ENCODE peak calls at places on chromosome 22, in five cellular contexts. F, L, S, C and Y are unnamed samples. For H3K36me3 and H3K4me1, the result is how much of the 10 kb centered on the place peaks cover.

GRCh38 chr22:49153921-49154320 is 673.8 kb downstream of the BRD1 start:
- DNase-seq in F (no peak), L (no peak), S (no peak), C (no peak), Y (no peak)

GRCh38 chr22:24550028-24550901 is 4.7 kb downstream of the GUCD1 start:
- DNase-seq in F (no peak), L (no peak), S (peak), C (no peak), Y (peak)

GRCh38 chr22:21681566-21682370 is 16.0 kb downstream of the PPIL2 start:
- DNase-seq in F (no peak), L (peak), S (no peak), C (no peak), Y (no peak)

GRCh38 chr22:37189011-37189466 is 992 bp upstream of the C1QTNF6 start:
- DNase-seq in F (no peak), L (peak), S (no peak), C (no peak), Y (no peak)

GRCh38 chr22:37218399-37218770 is 6.1 kb upstream of the SSTR3 start:
- DNase-seq in F (no peak), L (no peak), S (no peak), C (no peak), Y (no peak)

GRCh38 chr22:20970939-20971657 is 4.0 kb downstream of the AIFM3 start:
- DNase-seq in F (no peak), L (no peak), S (no peak), C (no peak), Y (no peak)

GRCh38 chr22:25120093-25120561 is 79.5 kb upstream of the CRYBB3 start:
- DNase-seq in F (no peak), L (peak), S (peak), C (peak), Y (peak)

GRCh38 chr22:19540394-19540793 is 16.2 kb upstream of the CLDN5 start:
- DNase-seq in F (no peak), L (no peak), S (no peak), C (no peak), Y (no peak)

GRCh38 chr22:27213291-27213690 is 555.9 kb downstream of the MIAT start:
- DNase-seq in F (no peak), L (no peak), S (no peak), C (no peak), Y (no peak)

GRCh38 chr22:28963362-28963761 is 80.0 kb downstream of the ZNRF3 start:
- DNase-seq in F (no peak), L (no peak), S (no peak), C (no peak), Y (no peak)

GRCh38 chr22:49328076-49328475 is 499.6 kb downstream of the BRD1 start:
- DNase-seq in F (no peak), L (no peak), S (peak), C (peak), Y (no peak)

GRCh38 chr22:25380141-25380747 is 160.8 kb downstream of the CRYBB2 start:
- DNase-seq in F (no peak), L (no peak), S (no peak), C (no peak), Y (peak)

GRCh38 chr22:47967841-47968240 is 1205.4 kb downstream of the TBC1D22A start:
- DNase-seq in F (no peak), L (no peak), S (no peak), C (no peak), Y (no peak)

GRCh38 chr22:35835267-35835997 is 117.8 kb downstream of the APOL5 start:
- DNase-seq in F (no peak), L (peak), S (no peak), C (no peak), Y (no peak)

GRCh38 chr22:35315141-35315854 is 15.6 kb downstream of the TOM1 start:
- DNase-seq in F (no peak), L (no peak), S (no peak), C (peak), Y (no peak)

GRCh38 chr22:36377022-36377631 is 10.6 kb downstream of the MYH9 start:
- DNase-seq in F (no peak), L (no peak), S (no peak), C (no peak), Y (peak)

GRCh38 chr22:28346308-28346707 is 333.3 kb downstream of the TTC28 start:
- DNase-seq in F (no peak), L (no peak), S (no peak), C (no peak), Y (no peak)

GRCh38 chr22:21837184-21837979 is 30.1 kb downstream of the MAPK1 start:
- DNase-seq in F (no peak), L (peak), S (no peak), C (no peak), Y (no peak)

GRCh38 chr22:33325232-33326004 is 267.2 kb upstream of the SYN3 start:
- DNase-seq in F (no peak), L (no peak), S (no peak), C (no peak), Y (no peak)

GRCh38 chr22:44752285-44753188 is at the start of gene ARHGAP8:
- DNase-seq in F (no peak), L (peak), S (peak), C (no peak), Y (peak)

GRCh38 chr22:20324139-20324516 is 4.3 kb upstream of the DGCR6L start:
- DNase-seq in F (no peak), L (peak), S (peak), C (no peak), Y (no peak)

GRCh38 chr22:26658671-26659478 is 1.5 kb downstream of the MIAT start:
- DNase-seq in F (peak), L (peak), S (peak), C (peak), Y (peak)

GRCh38 chr22:27982106-27982505 is 63.0 kb upstream of the PITPNB start:
- DNase-seq in F (no peak), L (no peak), S (peak), C (no peak), Y (no peak)

GRCh38 chr22:48181168-48181955 is 1418.9 kb downstream of the TBC1D22A start:
- DNase-seq in F (no peak), L (no peak), S (no peak), C (no peak), Y (no peak)

GRCh38 chr22:25508761-25509321 is 55.6 kb upstream of the GRK3 start:
- DNase-seq in F (no peak), L (no peak), S (no peak), C (no peak), Y (no peak)

GRCh38 chr22:26956346-26956745 is 299.0 kb downstream of the MIAT start:
- DNase-seq in F (no peak), L (no peak), S (no peak), C (no peak), Y (no peak)

GRCh38 chr22:42926034-42926433 is 69.0 kb upstream of the ARFGAP3 start:
- DNase-seq in F (no peak), L (peak), S (peak), C (no peak), Y (no peak)
- H3K27ac ChIP-seq in F (peak), L (no peak), S (peak), C (peak), Y (no peak)

GRCh38 chr22:38485783-38486182 is 17.9 kb downstream of the KDELR3 start:
- DNase-seq in F (no peak), L (no peak), S (no peak), C (no peak), Y (no peak)
- H3K36me3 ChIP-seq in F (half or more), L (half or more), S (half or more), C (under half), Y (half or more)

DNA sequence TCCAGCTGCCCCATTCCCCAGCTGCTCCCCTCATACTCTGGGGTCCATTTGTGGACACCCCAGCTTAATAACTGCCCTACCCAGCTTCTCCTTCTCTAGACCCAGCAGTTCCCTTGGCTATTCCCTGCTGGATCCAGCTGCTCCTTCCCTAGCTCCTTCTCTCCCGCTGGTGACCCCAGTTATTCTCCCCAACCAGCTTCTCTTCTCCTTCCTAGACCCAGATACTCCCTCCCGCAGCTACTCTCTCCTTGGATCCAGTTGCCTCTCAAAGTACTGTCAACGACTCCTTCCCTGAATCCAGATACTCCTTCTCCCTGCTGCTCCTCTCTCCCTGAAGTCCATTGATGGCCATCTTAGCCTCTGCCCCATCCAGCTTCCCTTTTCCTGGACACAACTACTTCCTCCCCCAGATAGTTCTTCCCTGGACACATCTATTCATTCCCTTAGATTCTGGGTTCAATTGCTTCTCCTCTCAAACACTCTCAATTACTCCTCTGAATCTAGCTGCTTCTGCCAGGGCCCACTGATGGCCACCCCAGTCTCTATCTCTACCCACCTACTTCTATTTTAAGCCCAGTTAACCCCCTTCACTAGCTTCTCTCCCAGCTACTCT is 11.6 kb downstream of the SELENOM start:
- DNase-seq in F (no peak), L (no peak), S (no peak), C (no peak), Y (no peak)
- H3K4me1 ChIP-seq in F (half or more), L (under half), S (under half), C (half or more), Y (under half)

DNA sequence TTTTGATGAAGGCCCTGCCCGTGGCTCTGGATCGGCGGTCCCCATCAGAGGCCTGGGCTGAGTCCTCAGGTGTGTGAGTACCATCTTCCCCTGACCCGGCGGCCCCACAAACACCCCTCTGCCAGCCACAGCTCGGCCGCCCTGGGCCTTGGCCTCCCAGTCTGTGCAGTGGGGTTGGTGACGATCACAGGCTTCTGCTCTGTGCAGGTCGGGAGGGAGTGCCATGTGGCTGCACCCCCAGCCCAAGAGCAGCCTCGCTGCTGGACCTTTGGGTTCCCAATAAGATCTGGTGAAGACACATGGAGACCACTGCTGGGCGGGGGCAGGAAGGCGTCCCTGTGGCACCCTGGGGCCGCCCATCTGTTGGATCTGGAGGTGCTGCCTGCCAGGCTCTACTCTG is 47.1 kb upstream of the PPARA start:
- DNase-seq in F (no peak), L (no peak), S (no peak), C (no peak), Y (no peak)
- H3K27ac ChIP-seq in F (peak), L (no peak), S (peak), C (peak), Y (no peak)

DNA sequence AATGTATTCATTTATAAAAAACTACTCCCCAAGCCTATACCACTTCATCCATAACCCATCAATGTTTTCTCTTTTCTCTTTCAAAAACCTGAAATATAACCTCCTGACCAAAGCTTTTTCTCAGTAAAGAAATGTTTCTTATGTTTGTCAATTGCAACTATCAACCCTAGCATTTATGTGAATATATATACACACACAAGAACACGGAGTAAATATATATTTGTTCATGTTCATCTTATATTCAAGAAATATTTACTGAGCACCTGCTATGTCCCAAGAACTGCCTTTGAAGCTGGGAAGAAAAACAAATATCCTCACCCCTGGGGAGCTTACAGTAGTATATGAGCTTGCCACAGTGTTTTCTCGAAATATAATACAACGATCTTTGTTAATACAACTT is 3.5 kb downstream of the MRTFA start:
- DNase-seq in F (no peak), L (no peak), S (no peak), C (no peak), Y (no peak)
- H3K36me3 ChIP-seq in F (under half), L (under half), S (under half), C (under half), Y (under half)